ENCODE peak calls at places on chromosomes 16 and 17, in ten cellular contexts. X, W, T, H, V, O, B, U, D and Q are unnamed samples.

GRCh38 chr17:64781394-64781793 is 119.3 kb upstream of the SMURF2 start:
- DNase-seq in X (no peak), W (peak), T (no peak), H (peak), V (no peak), O (peak), B (peak), U (peak), D (no peak), Q (no peak)

GRCh38 chr17:61627658-61628057 is 36.6 kb upstream of the NACA2 start:
- DNase-seq in X (no peak), W (no peak), T (no peak), H (no peak), V (no peak), O (no peak), B (no peak), U (no peak), D (no peak), Q (no peak)

GRCh38 chr17:67008101-67008500 is 36.3 kb upstream of the CACNG1 start:
- DNase-seq in X (no peak), W (no peak), T (no peak), H (no peak), V (no peak), O (no peak), B (no peak), U (no peak), D (no peak), Q (no peak)

GRCh38 chr17:80164185-80164584 is 5.6 kb upstream of the CARD14 start:
- DNase-seq in X (no peak), W (no peak), T (no peak), H (no peak), V (no peak), O (no peak), B (no peak), U (no peak), D (no peak), Q (no peak)

GRCh38 chr17:76710863-76711611 is at the start of gene MXRA7:
- DNase-seq in X (peak), W (no peak), T (no peak), H (peak), V (no peak), O (peak), B (peak), U (peak), D (peak), Q (peak)

GRCh38 chr17:74584714-74585113 is 7.4 kb downstream of the CD300LD start:
- DNase-seq in X (no peak), W (no peak), T (no peak), H (no peak), V (no peak), O (no peak), B (no peak), U (no peak), D (no peak), Q (no peak)

GRCh38 chr16:14669776-14670175 is 24.3 kb downstream of the PLA2G10 start:
- DNase-seq in X (no peak), W (no peak), T (no peak), H (no peak), V (no peak), O (peak), B (no peak), U (no peak), D (peak), Q (no peak)

GRCh38 chr17:1713878-1714487 is 3.8 kb upstream of the TLCD2 start:
- DNase-seq in X (peak), W (no peak), T (peak), H (no peak), V (no peak), O (no peak), B (peak), U (peak), D (no peak), Q (peak)

GRCh38 chr16:83137326-83137770 is 510.6 kb downstream of the CDH13 start:
- DNase-seq in X (no peak), W (no peak), T (no peak), H (peak), V (no peak), O (peak), B (no peak), U (no peak), D (no peak), Q (no peak)

GRCh38 chr17:75909812-75910274 is 5.2 kb upstream of the MRPL38 start:
- DNase-seq in X (no peak), W (no peak), T (no peak), H (no peak), V (no peak), O (no peak), B (no peak), U (no peak), D (peak), Q (peak)